ENCODE peak calls at places on chromosomes 3 and 15, in eight cellular contexts. F, W, P, Y, U, O, X and M are unnamed samples.

GRCh38 chr3:78322780-78323179 is 1282.9 kb downstream of the ROBO2 start:
- DNase-seq in F (no peak), W (no peak), P (no peak), Y (no peak), U (no peak), O (no peak), X (no peak), M (no peak)

GRCh38 chr15:64717735-64718495 is 57.5 kb downstream of the RBPMS2 start:
- DNase-seq in F (no peak), W (no peak), P (no peak), Y (no peak), U (no peak), O (no peak), X (no peak), M (no peak)

GRCh38 chr3:36864180-36865053 is 80.4 kb downstream of the TRANK1 start:
- DNase-seq in F (no peak), W (peak), P (no peak), Y (no peak), U (no peak), O (no peak), X (no peak), M (no peak)

GRCh38 chr15:24966364-24967103 is 11.7 kb downstream of the SNRPN start:
- DNase-seq in F (no peak), W (no peak), P (no peak), Y (peak), U (no peak), O (no peak), X (no peak), M (no peak)

GRCh38 chr15:47839233-47839867 is 122.0 kb downstream of the SEMA6D start:
- DNase-seq in F (no peak), W (no peak), P (no peak), Y (no peak), U (no peak), O (no peak), X (no peak), M (no peak)

GRCh38 chr3:76063019-76063418 is 277.7 kb upstream of the ZNF717 start:
- DNase-seq in F (peak), W (peak), P (no peak), Y (peak), U (no peak), O (peak), X (peak), M (no peak)

GRCh38 chr3:196842567-196843434 is 24.9 kb upstream of the SENP5 start:
- DNase-seq in F (no peak), W (no peak), P (no peak), Y (no peak), U (no peak), O (no peak), X (no peak), M (no peak)

GRCh38 chr15:69170597-69170996 is 10.2 kb downstream of the GLCE start:
- DNase-seq in F (no peak), W (no peak), P (no peak), Y (no peak), U (no peak), O (no peak), X (no peak), M (no peak)

GRCh38 chr15:92840149-92840548 is 60.0 kb upstream of the CHD2 start:
- DNase-seq in F (no peak), W (no peak), P (no peak), Y (peak), U (no peak), O (no peak), X (no peak), M (no peak)

GRCh38 chr15:39886418-39886817 is 33.6 kb downstream of the GPR176 start:
- DNase-seq in F (no peak), W (no peak), P (no peak), Y (no peak), U (no peak), O (no peak), X (no peak), M (no peak)

GRCh38 chr3:106115557-106115956 is 246.7 kb upstream of the CBLB start:
- DNase-seq in F (no peak), W (no peak), P (no peak), Y (no peak), U (no peak), O (no peak), X (no peak), M (no peak)

GRCh38 chr15:76217029-76217866 is 94.0 kb downstream of the ETFA start:
- DNase-seq in F (no peak), W (peak), P (peak), Y (peak), U (no peak), O (peak), X (peak), M (no peak)

GRCh38 chr3:27729748-27730611 is 7.9 kb upstream of the EOMES start:
- DNase-seq in F (no peak), W (no peak), P (no peak), Y (no peak), U (no peak), O (peak), X (no peak), M (no peak)

GRCh38 chr3:15756505-15756904 is 41.3 kb downstream of the ANKRD28 start:
- DNase-seq in F (no peak), W (no peak), P (no peak), Y (no peak), U (no peak), O (no peak), X (no peak), M (no peak)

GRCh38 chr3:47781326-47781684 is 388 bp downstream of the SMARCC1 start:
- DNase-seq in F (peak), W (peak), P (no peak), Y (peak), U (peak), O (peak), X (peak), M (peak)

GRCh38 chr15:33766329-33766728 is 202.0 kb upstream of the CHRM5 start:
- DNase-seq in F (no peak), W (peak), P (no peak), Y (no peak), U (no peak), O (no peak), X (no peak), M (no peak)

GRCh38 chr15:37550360-37551024 is 383.9 kb upstream of the TMCO5A start:
- DNase-seq in F (no peak), W (no peak), P (no peak), Y (no peak), U (no peak), O (no peak), X (no peak), M (peak)

GRCh38 chr15:79403501-79403900 is 28.6 kb upstream of the MINAR1 start:
- DNase-seq in F (no peak), W (peak), P (peak), Y (no peak), U (no peak), O (no peak), X (peak), M (no peak)

GRCh38 chr15:96428742-96429141 is 98.2 kb downstream of the NR2F2 start:
- DNase-seq in F (peak), W (peak), P (peak), Y (peak), U (no peak), O (no peak), X (peak), M (no peak)

GRCh38 chr3:197175503-197175902 is 122.9 kb downstream of the DLG1 start:
- DNase-seq in F (no peak), W (no peak), P (no peak), Y (no peak), U (no peak), O (no peak), X (no peak), M (no peak)

GRCh38 chr3:109191431-109191830 is 54.9 kb downstream of the C3orf85 start:
- DNase-seq in F (no peak), W (no peak), P (no peak), Y (no peak), U (no peak), O (no peak), X (peak), M (no peak)

GRCh38 chr3:196501316-196502064 is 2.1 kb downstream of the RNF168 start:
- DNase-seq in F (no peak), W (peak), P (peak), Y (peak), U (no peak), O (no peak), X (peak), M (no peak)

GRCh38 chr3:195080571-195081141 is 190.3 kb downstream of the XXYLT1 start:
- DNase-seq in F (no peak), W (no peak), P (no peak), Y (no peak), U (no peak), O (peak), X (peak), M (no peak)

GRCh38 chr3:73499787-73500186 is 125.0 kb downstream of the PDZRN3 start:
- DNase-seq in F (no peak), W (no peak), P (no peak), Y (peak), U (no peak), O (no peak), X (peak), M (no peak)

GRCh38 chr3:85760342-85760741 is 801.6 kb downstream of the CADM2 start:
- DNase-seq in F (no peak), W (no peak), P (no peak), Y (peak), U (no peak), O (no peak), X (no peak), M (no peak)